ENCODE peak calls at places on chromosomes 4 and X, in five cellular contexts. One of them, this sample, is unnamed.
A peak's percentile ranks its signal among the peaks of the same experiment; 100 is the strongest.

GRCh38 chrX:130799393-130799792 is 103.6 kb downstream of the ENOX2 start:
- DNase-seq in fibroblast of pulmonary artery: peak; percentile 14
- DNase-seq in fibroblast of lung: no peak
- DNase-seq in GM13977: no peak
- DNase-seq in H9: no peak
- DNase-seq in this sample: no peak

GRCh38 chrX:150704030-150704613 is 10.9 kb downstream of the MTMR1 start:
- DNase-seq in fibroblast of pulmonary artery: peak; percentile 75
- DNase-seq in fibroblast of lung: no peak
- DNase-seq in GM13977: no peak
- DNase-seq in H9: no peak
- DNase-seq in this sample: no peak

GRCh38 chr4:1967512-1968149 is 41.1 kb downstream of the NELFA start:
- DNase-seq in fibroblast of pulmonary artery: peak; percentile 11
- DNase-seq in fibroblast of lung: no peak
- DNase-seq in GM13977: no peak
- DNase-seq in H9: no peak
- DNase-seq in this sample: no peak

GRCh38 chrX:154000051-154000450 is 19.7 kb downstream of the IRAK1 start:
- DNase-seq in fibroblast of pulmonary artery: no peak
- DNase-seq in fibroblast of lung: no peak
- DNase-seq in GM13977: no peak
- DNase-seq in H9: no peak
- DNase-seq in this sample: no peak

GRCh38 chrX:54560411-54560810 is 30.4 kb downstream of the GNL3L start:
- DNase-seq in fibroblast of pulmonary artery: no peak
- DNase-seq in fibroblast of lung: no peak
- DNase-seq in GM13977: no peak
- DNase-seq in H9: no peak
- DNase-seq in this sample: no peak

GRCh38 chr4:25955705-25956104 is 41.7 kb downstream of the SMIM20 start:
- DNase-seq in fibroblast of pulmonary artery: no peak
- DNase-seq in fibroblast of lung: no peak
- DNase-seq in GM13977: no peak
- DNase-seq in H9: no peak
- DNase-seq in this sample: no peak

GRCh38 chrX:153926863-153927685 is 1.0 kb upstream of the ARHGAP4 start:
- DNase-seq in fibroblast of pulmonary artery: peak; percentile 57
- DNase-seq in fibroblast of lung: no peak
- DNase-seq in GM13977: peak; percentile 92
- DNase-seq in H9: peak; percentile 61
- DNase-seq in this sample: no peak

GRCh38 chrX:6667048-6667768 is 132.3 kb upstream of the VCX3A start:
- DNase-seq in fibroblast of pulmonary artery: no peak
- DNase-seq in fibroblast of lung: no peak
- DNase-seq in GM13977: no peak
- DNase-seq in H9: no peak
- DNase-seq in this sample: no peak

GRCh38 chr4:19857405-19857804 is 394.3 kb upstream of the SLIT2 start:
- DNase-seq in fibroblast of pulmonary artery: peak; percentile 51
- DNase-seq in fibroblast of lung: peak; percentile 32
- DNase-seq in GM13977: no peak
- DNase-seq in H9: no peak
- DNase-seq in this sample: no peak

GRCh38 chrX:111511477-111511876 is at the start of gene SERTM2:
- DNase-seq in fibroblast of pulmonary artery: peak; percentile 28
- DNase-seq in fibroblast of lung: no peak
- DNase-seq in GM13977: no peak
- DNase-seq in H9: peak; percentile 40
- DNase-seq in this sample: no peak

GRCh38 chrX:826448-826847 is 195.9 kb downstream of the SHOX start:
- DNase-seq in fibroblast of pulmonary artery: no peak
- DNase-seq in fibroblast of lung: no peak
- DNase-seq in GM13977: no peak
- DNase-seq in H9: no peak
- DNase-seq in this sample: no peak

GRCh38 chr4:141473026-141473540 is 163.3 kb upstream of the IL15 start:
- DNase-seq in fibroblast of pulmonary artery: no peak
- DNase-seq in fibroblast of lung: no peak
- DNase-seq in GM13977: no peak
- DNase-seq in H9: no peak
- DNase-seq in this sample: no peak

GRCh38 chr4:183241771-183242170 is 78.3 kb downstream of the CLDN22 start:
- DNase-seq in fibroblast of pulmonary artery: peak; percentile 77
- DNase-seq in fibroblast of lung: peak; percentile 26
- DNase-seq in GM13977: no peak
- DNase-seq in H9: no peak
- DNase-seq in this sample: no peak

GRCh38 chrX:144896323-144896722 is 351.0 kb upstream of the SPANXN1 start:
- DNase-seq in fibroblast of pulmonary artery: no peak
- DNase-seq in fibroblast of lung: no peak
- DNase-seq in GM13977: no peak
- DNase-seq in H9: no peak
- DNase-seq in this sample: no peak
- TF ChIP-seq CTCF in fibroblast of pulmonary artery: no peak
- TF ChIP-seq CTCF in fibroblast of lung: no peak
- TF ChIP-seq CTCF in GM13977: peak; percentile 24
- TF ChIP-seq CTCF in H9: peak; percentile 65
- TF ChIP-seq CTCF in this sample: peak; percentile 59

GRCh38 chr4:172895699-172896098 is 272.9 kb upstream of the GALNT7 start:
- DNase-seq in fibroblast of pulmonary artery: no peak
- DNase-seq in fibroblast of lung: no peak
- DNase-seq in GM13977: no peak
- DNase-seq in H9: no peak
- DNase-seq in this sample: no peak

GRCh38 chr4:172897046-172897445 is 271.6 kb upstream of the GALNT7 start:
- DNase-seq in fibroblast of pulmonary artery: no peak
- DNase-seq in fibroblast of lung: no peak
- DNase-seq in GM13977: no peak
- DNase-seq in H9: no peak
- DNase-seq in this sample: no peak

GRCh38 chr4:172887959-172888358 is 280.7 kb upstream of the GALNT7 start:
- DNase-seq in fibroblast of pulmonary artery: no peak
- DNase-seq in fibroblast of lung: no peak
- DNase-seq in GM13977: no peak
- DNase-seq in H9: no peak
- DNase-seq in this sample: no peak

GRCh38 chr4:172892300-172892699 is 276.3 kb upstream of the GALNT7 start:
- DNase-seq in fibroblast of pulmonary artery: peak; percentile 28
- DNase-seq in fibroblast of lung: peak; percentile 13
- DNase-seq in GM13977: no peak
- DNase-seq in H9: peak; percentile 54
- DNase-seq in this sample: no peak
- TF ChIP-seq CTCF in fibroblast of pulmonary artery: peak; percentile 69
- TF ChIP-seq CTCF in fibroblast of lung: peak; percentile 47
- TF ChIP-seq CTCF in GM13977: peak; percentile 55
- TF ChIP-seq CTCF in H9: peak; percentile 89
- TF ChIP-seq CTCF in this sample: peak; percentile 56

DNA sequence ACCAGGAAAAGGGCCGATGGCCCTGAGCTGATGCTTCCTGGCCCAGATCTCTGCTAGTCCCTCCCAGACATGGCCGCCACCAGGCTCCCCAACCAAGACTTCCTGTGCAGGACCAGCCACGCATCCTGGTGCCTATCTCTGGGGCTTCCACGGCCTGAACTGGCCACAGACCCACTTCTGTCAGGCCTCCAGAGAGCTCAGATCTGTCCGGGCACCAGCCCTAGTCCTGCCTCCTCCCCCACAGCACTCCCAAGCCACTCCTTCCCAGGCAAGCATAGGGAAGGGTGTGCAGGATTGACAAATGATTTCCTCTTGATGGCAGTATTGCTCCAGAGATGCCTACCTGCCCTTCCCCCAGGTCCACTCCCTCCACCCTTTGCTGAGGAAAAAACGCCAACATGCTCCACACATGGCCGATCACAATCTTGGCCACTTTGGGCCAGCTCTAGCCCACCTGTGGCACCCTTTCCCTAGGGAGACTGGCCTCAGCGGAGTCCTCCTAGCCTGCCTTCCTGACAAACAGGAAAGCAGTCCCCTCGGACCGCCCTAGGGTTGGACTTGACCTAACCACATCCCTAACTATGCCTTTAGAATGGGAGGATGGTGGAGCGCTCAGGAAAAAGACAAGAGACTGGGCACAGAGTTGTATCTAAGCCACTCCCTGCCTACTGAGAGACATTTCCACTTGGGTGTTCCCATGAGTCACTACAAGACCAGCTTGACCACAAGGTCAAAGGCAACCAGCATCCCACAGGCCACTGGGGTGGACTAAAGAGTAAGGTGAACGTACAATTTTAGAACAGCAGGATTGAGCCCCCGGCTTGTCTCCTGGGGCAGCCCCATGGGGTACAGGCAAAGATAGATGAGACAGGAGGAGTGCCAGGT is 277.5 kb upstream of the AGTR2 start:
- DNase-seq in fibroblast of pulmonary artery: peak; percentile 21
- DNase-seq in fibroblast of lung: peak; percentile 4
- DNase-seq in GM13977: peak; percentile 54
- DNase-seq in H9: peak; percentile 68
- DNase-seq in this sample: peak; percentile 20
- TF ChIP-seq CTCF in fibroblast of pulmonary artery: no peak
- TF ChIP-seq CTCF in fibroblast of lung: no peak
- TF ChIP-seq CTCF in GM13977: peak; percentile 64
- TF ChIP-seq CTCF in H9: peak; percentile 55
- TF ChIP-seq CTCF in this sample: no peak

GRCh38 chr4:99998062-99998880 is 48.2 kb upstream of the H2AZ1 start:
- DNase-seq in fibroblast of pulmonary artery: peak; percentile 68
- DNase-seq in fibroblast of lung: peak; percentile 59
- DNase-seq in GM13977: peak; percentile 32
- DNase-seq in H9: no peak
- DNase-seq in this sample: no peak
- TF ChIP-seq CTCF in fibroblast of pulmonary artery: peak; percentile 46
- TF ChIP-seq CTCF in fibroblast of lung: peak; percentile 28
- TF ChIP-seq CTCF in GM13977: peak; percentile 44
- TF ChIP-seq CTCF in H9: peak; percentile 67
- TF ChIP-seq CTCF in this sample: peak; percentile 19

This sample was measured in glutamatergic neuron.